ENCODE peak calls at places on chromosomes 5 and 9, in five cellular contexts. J is IMR-90, F is H1, L is neuronal stem cell, H is mesenchymal stem cell. R is an unnamed sample.

GRCh38 chr5:166720026-166720425 is 1571.4 kb upstream of the WWC1 start:
- DNase-seq in H (no peak), F (no peak), L (no peak), J (no peak), R (no peak)

GRCh38 chr5:157761690-157762611 is 18.4 kb downstream of the LSM11 start:
- DNase-seq in F (no peak), H (peak; percentile 76), J (peak; percentile 72), L (peak; percentile 43), R (peak; percentile 80)

GRCh38 chr5:95163079-95163478 is 121.8 kb downstream of the MCTP1 start:
- DNase-seq in H (no peak), J (no peak), F (no peak), L (no peak), R (no peak)

GRCh38 chr5:37721447-37721871 is 118.4 kb downstream of the GDNF start:
- DNase-seq in J (peak; percentile 36), L (no peak), H (peak; percentile 45), F (no peak), R (no peak)

GRCh38 chr5:170311856-170312405 is 14.4 kb upstream of the LCP2 start:
- DNase-seq in H (no peak), L (no peak), J (no peak), F (no peak), R (no peak)

GRCh38 chr5:172455511-172456061 is 1.3 kb upstream of the SH3PXD2B start:
- DNase-seq in H (peak; percentile 50), L (no peak), F (no peak), J (peak; percentile 70), R (peak; percentile 94)

GRCh38 chr9:120394058-120394669 is 185.8 kb downstream of the CDK5RAP2 start:
- DNase-seq in H (peak; percentile 85), L (no peak), F (no peak), J (peak; percentile 96), R (no peak)

GRCh38 chr5:45454114-45454513 is 242.1 kb downstream of the HCN1 start:
- DNase-seq in F (no peak), H (peak; percentile 65), L (peak; percentile 35), J (peak; percentile 20), R (peak; percentile 81)

GRCh38 chr9:128115187-128116103 is 12.1 kb downstream of the PTGES2 start:
- DNase-seq in H (no peak), F (no peak), J (no peak), L (no peak), R (no peak)

GRCh38 chr5:2633992-2634391 is 117.5 kb downstream of the IRX2 start:
- DNase-seq in F (no peak), J (no peak), H (no peak), L (no peak), R (no peak)

GRCh38 chr5:106966686-106967315 is 703.9 kb downstream of the EFNA5 start:
- DNase-seq in L (no peak), F (no peak), H (peak; percentile 6), J (no peak), R (no peak)

GRCh38 chr5:63916786-63917185 is 45.5 kb downstream of the HTR1A start:
- DNase-seq in H (no peak), F (no peak), L (no peak), J (no peak), R (no peak)

GRCh38 chr5:149257875-149258705 is 13.6 kb upstream of the AFAP1L1 start:
- DNase-seq in H (peak; percentile 73), J (peak; percentile 87), F (no peak), L (no peak), R (no peak)

GRCh38 chr5:67248703-67249589 is 52.3 kb upstream of the CD180 start:
- DNase-seq in H (no peak), L (no peak), F (no peak), J (no peak), R (no peak)

DNA sequence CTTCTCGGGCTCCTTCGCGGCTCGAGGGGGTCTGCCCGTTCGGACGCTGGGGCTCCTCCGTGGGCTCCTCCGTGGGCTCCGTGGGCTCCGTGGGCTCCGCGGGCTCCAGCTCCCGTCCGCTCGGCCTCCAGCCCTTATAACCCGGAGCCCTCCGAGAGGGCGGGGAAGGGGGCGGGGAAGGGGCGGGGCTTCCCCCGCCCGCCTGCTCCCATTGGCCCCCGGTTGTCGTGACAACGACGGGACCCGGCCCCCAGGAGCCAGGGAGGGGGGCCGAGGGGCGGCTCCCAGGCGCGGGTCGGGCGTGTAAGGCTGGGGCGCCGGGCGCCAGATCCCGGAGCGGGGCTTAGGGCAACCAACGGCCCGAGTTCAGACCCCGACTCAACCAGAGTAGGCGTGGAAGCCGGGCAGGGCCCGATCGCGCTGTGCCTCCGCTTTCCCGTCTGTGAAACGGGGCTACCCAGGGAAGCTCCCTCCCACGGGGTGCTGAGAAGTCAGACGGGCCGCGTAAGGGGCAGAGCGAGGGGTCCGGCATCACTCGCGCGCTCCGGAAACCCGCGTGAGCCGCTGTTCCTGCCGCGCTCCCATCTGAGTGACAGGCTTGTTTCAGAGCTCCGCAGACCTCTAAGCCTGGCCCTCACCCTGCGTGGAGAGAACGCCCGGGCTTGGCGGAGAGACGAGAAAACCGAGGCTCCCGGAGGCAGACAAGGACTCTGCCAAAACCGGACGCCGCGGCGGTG is at the start of gene GFPT2:
- DNase-seq in L (peak; percentile 87), J (peak; percentile 64), F (peak; percentile 41), H (peak; percentile 87), R (peak; percentile 88)
- H2BK15ac ChIP-seq in L (no peak within 1 kb of the TSS), J (no peak within 1 kb of the TSS), F (no peak within 1 kb of the TSS), H (peak within 1 kb of the TSS; percentile 31), R (peak within 1 kb of the TSS; percentile 20)

GRCh38 chr9:114588150-114588663 is 638 bp downstream of the ATP6V1G1 start:
- DNase-seq in J (peak; percentile 48), F (no peak), L (no peak), H (peak; percentile 75), R (no peak)
- H3K4me3 ChIP-seq in J (peak overlapping the region; percentile 75), F (peak overlapping the region; percentile 75), L (peak overlapping the region; percentile 93), H (peak overlapping the region; percentile 87), R (peak overlapping the region; percentile 98)

DNA sequence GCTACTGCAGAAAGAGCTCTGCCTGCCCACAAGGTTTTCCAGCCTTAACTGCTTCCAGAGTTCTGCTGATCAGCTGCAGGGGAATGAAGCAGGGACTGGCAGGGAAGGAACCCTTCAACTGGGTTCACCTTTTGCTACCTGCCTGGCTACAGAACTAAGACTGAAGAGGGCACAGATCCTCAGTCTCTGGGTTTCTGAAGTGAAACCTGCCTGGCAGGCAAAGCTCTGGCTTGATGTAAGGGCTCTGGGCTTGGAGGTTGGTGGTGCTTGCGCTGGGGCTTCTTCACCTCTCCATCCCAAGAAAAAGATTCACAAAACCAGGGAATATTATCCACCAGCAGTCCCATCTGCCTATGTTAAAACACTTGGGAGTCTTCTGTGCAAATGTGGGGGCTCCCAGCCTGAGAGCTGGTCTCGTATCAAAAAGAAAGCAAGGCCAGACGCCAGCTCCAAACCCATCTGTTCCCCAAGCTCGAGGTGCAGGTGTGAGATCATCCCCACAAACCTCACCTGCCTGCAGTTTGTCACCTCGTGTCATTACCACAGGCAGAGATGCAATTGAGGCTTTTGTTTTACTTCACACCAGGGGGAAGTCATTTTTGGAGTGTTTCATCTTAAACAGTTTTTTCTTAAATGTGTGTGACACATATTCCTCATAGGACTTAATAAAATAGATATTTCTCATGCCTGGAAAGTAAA is 58.3 kb downstream of the BNC2 start:
- DNase-seq in J (no peak), F (no peak), L (no peak), H (no peak), R (no peak)
- H2BK15ac ChIP-seq in J (no peak overlapping the region), F (peak overlapping the region; percentile 2), L (no peak overlapping the region), H (no peak overlapping the region), R (no peak overlapping the region)

GRCh38 chr5:110038297-110038997 is 348.7 kb downstream of the MAN2A1 start:
- DNase-seq in F (no peak), J (no peak), L (no peak), H (no peak), R (no peak)

GRCh38 chr5:110032386-110032785 is 342.7 kb downstream of the MAN2A1 start:
- DNase-seq in H (no peak), F (no peak), L (no peak), J (no peak), R (no peak)

GRCh38 chr5:110031402-110032140 is 341.8 kb downstream of the MAN2A1 start:
- DNase-seq in H (no peak), F (no peak), J (no peak), L (no peak), R (no peak)

DNA sequence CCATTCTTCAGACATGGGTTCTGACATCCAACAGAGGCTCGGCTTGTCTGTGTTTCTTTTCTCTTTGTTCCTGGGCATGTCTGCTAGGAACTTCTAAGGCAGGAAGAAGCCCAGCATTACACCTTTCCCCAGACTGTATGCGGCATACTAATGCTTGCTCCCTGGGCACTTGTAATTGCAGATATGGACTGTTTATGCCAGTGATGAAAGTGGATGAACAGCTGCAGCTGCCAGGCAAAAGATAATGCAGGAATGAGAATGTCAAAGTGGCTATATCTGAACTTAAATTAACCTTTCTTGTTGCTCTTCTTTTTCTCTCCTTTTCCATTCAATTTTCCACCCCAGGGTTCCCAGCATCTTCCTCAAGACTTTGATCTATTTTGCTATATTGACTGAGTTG is 344.3 kb downstream of the MAN2A1 start:
- DNase-seq in J (no peak), H (no peak), L (no peak), F (no peak), R (no peak)
- H3K4me3 ChIP-seq in J (no peak overlapping the region), H (no peak overlapping the region), L (no peak overlapping the region), F (no peak overlapping the region), R (no peak overlapping the region)

GRCh38 chr5:40798012-40798855 is at the start of gene PRKAA1:
- DNase-seq in F (peak; percentile 58), H (peak; percentile 88), J (peak; percentile 83), L (peak; percentile 86), R (peak; percentile 93)
- H2BK15ac ChIP-seq in F (no peak within 1 kb of the TSS), H (peak within 1 kb of the TSS; percentile 96), J (peak within 1 kb of the TSS; percentile 64), L (peak within 1 kb of the TSS; percentile 96), R (no peak within 1 kb of the TSS)

DNA sequence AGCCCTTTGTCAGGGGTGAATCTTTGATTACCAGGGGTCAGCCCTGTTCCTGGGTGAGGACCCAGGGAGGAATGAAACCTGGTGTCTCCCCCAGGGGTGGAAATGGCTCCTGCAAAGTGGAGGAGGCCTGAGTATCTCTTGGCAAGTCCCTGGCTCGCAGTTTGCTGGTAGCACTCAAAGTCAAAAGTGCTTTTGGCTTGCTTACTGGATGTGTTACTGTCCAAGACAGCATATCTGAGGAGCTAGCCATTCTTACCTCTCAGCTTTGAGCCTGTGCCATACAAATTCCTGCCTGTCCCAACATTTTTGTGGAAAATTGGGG is 9.9 kb downstream of the ZNF618 start:
- DNase-seq in F (no peak), H (peak; percentile 17), J (peak; percentile 26), L (no peak), R (no peak)
- H3K4me3 ChIP-seq in F (no peak overlapping the region), H (no peak overlapping the region), J (no peak overlapping the region), L (no peak overlapping the region), R (no peak overlapping the region)

DNA sequence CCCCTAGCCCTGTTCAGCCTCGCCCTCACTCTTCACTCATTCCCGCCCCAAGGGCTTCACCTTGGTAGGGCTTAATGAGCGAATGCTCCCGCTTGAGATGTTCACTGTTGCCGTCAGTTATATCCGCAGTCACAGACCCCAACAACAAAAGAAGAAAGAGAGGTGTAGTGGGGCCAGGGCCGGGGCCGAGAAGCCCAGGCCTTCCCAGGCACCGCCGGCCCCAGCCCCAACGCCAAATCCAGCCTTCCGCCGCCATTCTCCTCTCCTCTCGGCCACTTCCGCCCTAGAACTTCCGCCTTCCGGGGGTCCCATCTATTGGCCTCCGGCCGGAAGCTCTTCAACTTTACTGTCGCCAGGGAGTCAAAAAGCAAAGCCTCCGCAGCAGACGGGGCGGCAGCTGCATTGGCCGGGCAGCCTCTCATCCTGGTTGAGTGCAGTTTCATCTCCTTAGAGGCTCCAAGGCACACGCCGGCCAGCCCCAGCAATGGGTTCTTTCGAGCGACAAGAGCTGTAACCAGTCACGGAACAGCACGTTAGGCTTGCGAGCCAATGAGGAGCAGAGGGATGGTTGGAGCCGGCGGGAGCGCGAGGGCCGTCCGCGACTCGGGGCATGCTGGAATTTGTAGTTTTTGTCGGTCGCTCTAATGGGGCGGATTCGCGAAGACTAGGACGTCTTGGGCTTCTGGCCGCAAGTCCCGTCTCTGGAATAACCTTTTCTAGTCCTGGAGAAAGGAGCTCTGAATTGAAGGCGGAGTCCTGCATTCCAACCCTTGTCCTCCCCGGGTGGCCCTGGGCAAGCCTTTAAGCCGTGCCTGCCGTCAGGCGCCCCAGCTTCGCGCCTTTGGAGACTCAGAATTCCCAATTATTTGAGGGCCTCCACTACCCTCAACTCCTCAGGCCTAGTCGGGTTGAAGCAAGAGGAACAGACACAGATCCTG is at the start of gene LMAN2:
- DNase-seq in H (peak; percentile 97), F (peak; percentile 80), J (peak; percentile 96), L (peak; percentile 91), R (peak; percentile 98)
- H2BK15ac ChIP-seq in H (no peak within 1 kb of the TSS), F (no peak within 1 kb of the TSS), J (peak within 1 kb of the TSS; percentile 84), L (peak within 1 kb of the TSS; percentile 94), R (no peak within 1 kb of the TSS)

R was measured in mesendoderm.